ENCODE peak calls at places on chromosomes 6 and 20, in five cellular contexts. R is H54; K is OCI-M1; D is ovary; H is stimulated activated naive CD4-positive, alpha-beta T cell treated with Interleukin-2 at 50 U/mL for 16 hours. P is an unnamed sample.

GRCh38 chr20:38840053-38840893 is 34.8 kb downstream of the PPP1R16B start:
- DNase-seq in D (no peak), R (no peak), K (no peak), H (peak), P (no peak)

GRCh38 chr20:34907616-34908469 is 31.4 kb downstream of the ACSS2 start:
- DNase-seq in H (no peak), D (peak), K (peak), R (peak), P (peak)

GRCh38 chr6:143196525-143197225 is 136.0 kb downstream of the AIG1 start:
- DNase-seq in D (no peak), H (no peak), K (no peak), R (no peak), P (no peak)

GRCh38 chr20:56181593-56181992 is 66.9 kb upstream of the MC3R start:
- DNase-seq in R (no peak), D (no peak), K (peak), H (no peak), P (no peak)

GRCh38 chr6:2695464-2696095 is 55.1 kb downstream of the MYLK4 start:
- DNase-seq in R (no peak), D (no peak), K (peak), H (no peak), P (peak)

GRCh38 chr6:82068721-82069120 is 178.8 kb downstream of the IBTK start:
- DNase-seq in H (no peak), K (no peak), D (no peak), R (no peak), P (no peak)

GRCh38 chr6:106966229-106966628 is 8.3 kb downstream of the CD24 start:
- DNase-seq in H (no peak), K (peak), D (no peak), R (no peak), P (no peak)

GRCh38 chr6:4274382-4275082 is 139.2 kb upstream of the ECI2 start:
- DNase-seq in K (peak), H (no peak), R (no peak), D (no peak), P (no peak)

GRCh38 chr6:31592396-31592771 is 422 bp downstream of the NCR3 start:
- DNase-seq in K (no peak), D (no peak), H (no peak), R (no peak), P (no peak)

GRCh38 chr6:118391086-118391485 is 157.0 kb upstream of the PLN start:
- DNase-seq in D (no peak), R (no peak), H (no peak), K (no peak), P (no peak)

GRCh38 chr6:157050537-157051280 is 272.6 kb downstream of the TMEM242 start:
- DNase-seq in K (no peak), H (no peak), D (no peak), R (no peak), P (no peak)

GRCh38 chr20:57814529-57814928 is 104.7 kb upstream of the PMEPA1 start:
- DNase-seq in K (no peak), R (no peak), D (no peak), H (no peak), P (no peak)

GRCh38 chr6:13398081-13398406 is 69.7 kb upstream of the TBC1D7 start:
- DNase-seq in H (no peak), K (no peak), D (no peak), R (no peak), P (no peak)